ENCODE peak calls at places on chromosomes 5 and 9, in seven cellular contexts. One of them, this sample, is unnamed.

GRCh38 chr5:155729684-155730059 is 597.3 kb upstream of the SGCD start:
- DNase-seq in RWPE1: no peak
- DNase-seq in heart right ventricle: peak; percentile 75
- DNase-seq in anterior cingulate cortex: peak; percentile 85
- DNase-seq in RKO: no peak
- DNase-seq in heart left ventricle: peak; percentile 78
- DNase-seq in HAP-1: no peak
- DNase-seq in this sample: peak; percentile 30

GRCh38 chr9:134163374-134164196 is 779 bp downstream of the RNU6ATAC start:
- DNase-seq in HAP-1: no peak
- DNase-seq in heart right ventricle: peak; percentile 74
- DNase-seq in RWPE1: no peak
- DNase-seq in anterior cingulate cortex: peak; percentile 48
- DNase-seq in RKO: no peak
- DNase-seq in heart left ventricle: peak; percentile 62
- DNase-seq in this sample: no peak

GRCh38 chr9:91320299-91320698 is 41.4 kb downstream of the AUH start:
- DNase-seq in anterior cingulate cortex: no peak
- DNase-seq in RKO: no peak
- DNase-seq in heart left ventricle: no peak
- DNase-seq in HAP-1: no peak
- DNase-seq in RWPE1: no peak
- DNase-seq in heart right ventricle: no peak
- DNase-seq in this sample: no peak

GRCh38 chr5:78533356-78533755 is 115.2 kb downstream of the LHFPL2 start:
- DNase-seq in heart left ventricle: no peak
- DNase-seq in HAP-1: no peak
- DNase-seq in heart right ventricle: no peak
- DNase-seq in RWPE1: no peak
- DNase-seq in RKO: peak; percentile 21
- DNase-seq in anterior cingulate cortex: no peak
- DNase-seq in this sample: no peak

GRCh38 chr5:135225856-135226560 is 173.0 kb downstream of the MACROH2A1 start:
- DNase-seq in heart left ventricle: no peak
- DNase-seq in heart right ventricle: no peak
- DNase-seq in HAP-1: peak; percentile 70
- DNase-seq in anterior cingulate cortex: no peak
- DNase-seq in RKO: no peak
- DNase-seq in RWPE1: no peak
- DNase-seq in this sample: no peak

GRCh38 chr5:173201636-173202265 is 33.3 kb downstream of the NKX2-5 start:
- DNase-seq in RKO: peak; percentile 70
- DNase-seq in anterior cingulate cortex: no peak
- DNase-seq in heart left ventricle: no peak
- DNase-seq in HAP-1: peak; percentile 34
- DNase-seq in heart right ventricle: no peak
- DNase-seq in RWPE1: peak; percentile 92
- DNase-seq in this sample: no peak

GRCh38 chr9:137161558-137162483 is 8.0 kb downstream of the LRRC26 start:
- DNase-seq in RWPE1: no peak
- DNase-seq in RKO: no peak
- DNase-seq in heart right ventricle: no peak
- DNase-seq in HAP-1: peak; percentile 46
- DNase-seq in heart left ventricle: no peak
- DNase-seq in anterior cingulate cortex: no peak
- DNase-seq in this sample: no peak

GRCh38 chr5:68088302-68088701 is 127.3 kb upstream of the PIK3R1 start:
- DNase-seq in HAP-1: no peak
- DNase-seq in RWPE1: no peak
- DNase-seq in heart right ventricle: no peak
- DNase-seq in RKO: no peak
- DNase-seq in anterior cingulate cortex: no peak
- DNase-seq in heart left ventricle: no peak
- DNase-seq in this sample: no peak

GRCh38 chr5:174533771-174534221 is 190.6 kb upstream of the MSX2 start:
- DNase-seq in anterior cingulate cortex: no peak
- DNase-seq in RKO: peak; percentile 68
- DNase-seq in heart right ventricle: no peak
- DNase-seq in heart left ventricle: no peak
- DNase-seq in HAP-1: no peak
- DNase-seq in RWPE1: peak; percentile 95
- DNase-seq in this sample: no peak

GRCh38 chr5:82912462-82912861 is 164.7 kb downstream of the TMEM167A start:
- DNase-seq in HAP-1: no peak
- DNase-seq in anterior cingulate cortex: no peak
- DNase-seq in heart left ventricle: no peak
- DNase-seq in heart right ventricle: no peak
- DNase-seq in RKO: no peak
- DNase-seq in RWPE1: no peak
- DNase-seq in this sample: no peak

GRCh38 chr9:38380230-38380871 is 12.2 kb upstream of the ALDH1B1 start:
- DNase-seq in heart left ventricle: no peak
- DNase-seq in RWPE1: no peak
- DNase-seq in anterior cingulate cortex: no peak
- DNase-seq in heart right ventricle: no peak
- DNase-seq in HAP-1: no peak
- DNase-seq in RKO: peak; percentile 5
- DNase-seq in this sample: no peak

GRCh38 chr9:71303351-71303750 is 181.9 kb upstream of the TRPM3 start:
- DNase-seq in heart right ventricle: no peak
- DNase-seq in heart left ventricle: no peak
- DNase-seq in RKO: peak; percentile 32
- DNase-seq in RWPE1: no peak
- DNase-seq in HAP-1: no peak
- DNase-seq in anterior cingulate cortex: no peak
- DNase-seq in this sample: no peak

GRCh38 chr9:131951905-131952304 is 127.8 kb downstream of the MED27 start:
- DNase-seq in heart left ventricle: peak; percentile 32
- DNase-seq in anterior cingulate cortex: peak; percentile 84
- DNase-seq in RKO: no peak
- DNase-seq in HAP-1: no peak
- DNase-seq in RWPE1: no peak
- DNase-seq in heart right ventricle: peak; percentile 37
- DNase-seq in this sample: peak; percentile 15

GRCh38 chr5:17143335-17143734 is 74.1 kb upstream of the BASP1 start:
- DNase-seq in HAP-1: peak; percentile 68
- DNase-seq in RKO: no peak
- DNase-seq in RWPE1: no peak
- DNase-seq in heart right ventricle: no peak
- DNase-seq in heart left ventricle: no peak
- DNase-seq in anterior cingulate cortex: no peak
- DNase-seq in this sample: no peak

GRCh38 chr9:36865731-36866635 is 168.1 kb downstream of the PAX5 start:
- DNase-seq in anterior cingulate cortex: no peak
- DNase-seq in RWPE1: no peak
- DNase-seq in heart right ventricle: no peak
- DNase-seq in heart left ventricle: no peak
- DNase-seq in RKO: no peak
- DNase-seq in HAP-1: no peak
- DNase-seq in this sample: no peak

GRCh38 chr5:96149546-96149945 is 187.9 kb upstream of the ELL2 start:
- DNase-seq in anterior cingulate cortex: no peak
- DNase-seq in HAP-1: no peak
- DNase-seq in heart right ventricle: no peak
- DNase-seq in RKO: no peak
- DNase-seq in RWPE1: peak; percentile 89
- DNase-seq in heart left ventricle: no peak
- DNase-seq in this sample: no peak

GRCh38 chr9:130446111-130446861 is 1.5 kb downstream of the ASS1 start:
- DNase-seq in heart left ventricle: peak; percentile 89
- DNase-seq in HAP-1: peak; percentile 62
- DNase-seq in anterior cingulate cortex: no peak
- DNase-seq in heart right ventricle: peak; percentile 88
- DNase-seq in RKO: peak; percentile 43
- DNase-seq in RWPE1: peak; percentile 85
- DNase-seq in this sample: no peak

GRCh38 chr9:36436909-36437308 is 36.8 kb upstream of the RNF38 start:
- DNase-seq in RKO: no peak
- DNase-seq in anterior cingulate cortex: peak; percentile 40
- DNase-seq in heart right ventricle: peak; percentile 62
- DNase-seq in RWPE1: no peak
- DNase-seq in heart left ventricle: peak; percentile 29
- DNase-seq in HAP-1: no peak
- DNase-seq in this sample: peak; percentile 63

GRCh38 chr5:176680226-176680563 is 32.9 kb downstream of the TSPAN17 start:
- DNase-seq in RKO: no peak
- DNase-seq in anterior cingulate cortex: no peak
- DNase-seq in heart right ventricle: no peak
- DNase-seq in RWPE1: no peak
- DNase-seq in heart left ventricle: no peak
- DNase-seq in HAP-1: no peak
- DNase-seq in this sample: no peak

GRCh38 chr5:122694884-122695283 is 80.0 kb upstream of the SNX2 start:
- DNase-seq in heart left ventricle: no peak
- DNase-seq in RWPE1: no peak
- DNase-seq in anterior cingulate cortex: no peak
- DNase-seq in HAP-1: no peak
- DNase-seq in RKO: no peak
- DNase-seq in heart right ventricle: no peak
- DNase-seq in this sample: no peak

GRCh38 chr9:84875193-84875592 is 205.7 kb downstream of the NTRK2 start:
- DNase-seq in RKO: no peak
- DNase-seq in RWPE1: no peak
- DNase-seq in heart left ventricle: no peak
- DNase-seq in heart right ventricle: no peak
- DNase-seq in HAP-1: no peak
- DNase-seq in anterior cingulate cortex: no peak
- DNase-seq in this sample: no peak

GRCh38 chr9:2741441-2742158 is 24.3 kb downstream of the KCNV2 start:
- DNase-seq in anterior cingulate cortex: no peak
- DNase-seq in RKO: no peak
- DNase-seq in heart left ventricle: no peak
- DNase-seq in RWPE1: no peak
- DNase-seq in heart right ventricle: no peak
- DNase-seq in HAP-1: no peak
- DNase-seq in this sample: no peak

GRCh38 chr9:16521868-16522381 is 348.5 kb downstream of the BNC2 start:
- DNase-seq in RKO: no peak
- DNase-seq in anterior cingulate cortex: no peak
- DNase-seq in heart right ventricle: no peak
- DNase-seq in RWPE1: peak; percentile 34
- DNase-seq in heart left ventricle: peak; percentile 43
- DNase-seq in HAP-1: peak; percentile 25
- DNase-seq in this sample: no peak

GRCh38 chr5:3597727-3598082 is 2.1 kb downstream of the IRX1 start:
- DNase-seq in anterior cingulate cortex: no peak
- DNase-seq in heart left ventricle: no peak
- DNase-seq in HAP-1: no peak
- DNase-seq in heart right ventricle: no peak
- DNase-seq in RKO: no peak
- DNase-seq in RWPE1: no peak
- DNase-seq in this sample: no peak

GRCh38 chr9:108565651-108566378 is 290.0 kb downstream of the ACTL7B start:
- DNase-seq in HAP-1: peak; percentile 67
- DNase-seq in heart left ventricle: peak; percentile 29
- DNase-seq in RWPE1: peak; percentile 93
- DNase-seq in anterior cingulate cortex: peak; percentile 79
- DNase-seq in heart right ventricle: no peak
- DNase-seq in RKO: peak; percentile 83
- DNase-seq in this sample: no peak

GRCh38 chr5:65771266-65771665 is 49.3 kb downstream of the NLN start:
- DNase-seq in heart right ventricle: no peak
- DNase-seq in RKO: no peak
- DNase-seq in anterior cingulate cortex: peak; percentile 9
- DNase-seq in HAP-1: no peak
- DNase-seq in RWPE1: no peak
- DNase-seq in heart left ventricle: no peak
- DNase-seq in this sample: no peak

GRCh38 chr9:91131433-91131839 is 230.3 kb downstream of the AUH start:
- DNase-seq in RWPE1: peak; percentile 96
- DNase-seq in heart right ventricle: no peak
- DNase-seq in heart left ventricle: no peak
- DNase-seq in RKO: peak; percentile 63
- DNase-seq in HAP-1: no peak
- DNase-seq in anterior cingulate cortex: no peak
- DNase-seq in this sample: no peak

GRCh38 chr9:100430286-100430940 is 3.5 kb downstream of the MSANTD3 start:
- DNase-seq in RWPE1: no peak
- DNase-seq in HAP-1: no peak
- DNase-seq in heart left ventricle: no peak
- DNase-seq in heart right ventricle: no peak
- DNase-seq in RKO: no peak
- DNase-seq in anterior cingulate cortex: no peak
- DNase-seq in this sample: no peak